ENCODE peak calls at places on chromosomes 12 and 14, in six cellular contexts. M is suprapubic skin, W is lung, Z is H7, C is HepG2, G is left lung. U is an unnamed sample.

GRCh38 chr14:91418387-91419043 is 895 bp upstream of the CCDC88C start:
- DNase-seq in M (no peak), W (peak), Z (peak), C (peak), G (peak), U (peak)

GRCh38 chr14:75310295-75311059 is 31.8 kb downstream of the FOS start:
- DNase-seq in M (peak), W (peak), Z (peak), C (no peak), G (peak), U (peak)

GRCh38 chr12:52529417-52529816 is 9.2 kb upstream of the KRT5 start:
- DNase-seq in M (peak), W (no peak), Z (no peak), C (no peak), G (no peak), U (no peak)

GRCh38 chr14:31420013-31420318 is 384 bp downstream of the HEATR5A start:
- DNase-seq in M (no peak), W (peak), Z (peak), C (peak), G (peak), U (no peak)

GRCh38 chr12:15852383-15852782 is 29.8 kb upstream of the STRAP start:
- DNase-seq in M (no peak), W (no peak), Z (no peak), C (no peak), G (no peak), U (peak)

GRCh38 chr12:89414851-89415250 is 62.5 kb upstream of the DUSP6 start:
- DNase-seq in M (no peak), W (no peak), Z (no peak), C (no peak), G (no peak), U (peak)

GRCh38 chr12:21865846-21866245 is 75.4 kb downstream of the ABCC9 start:
- DNase-seq in M (no peak), W (no peak), Z (no peak), C (no peak), G (no peak), U (no peak)

GRCh38 chr14:65414961-65415589 is 2.5 kb downstream of the FUT8 start:
- DNase-seq in M (no peak), W (no peak), Z (peak), C (peak), G (no peak), U (peak)

GRCh38 chr14:90541076-90541634 is 144.3 kb downstream of the CALM1 start:
- DNase-seq in M (no peak), W (no peak), Z (no peak), C (no peak), G (no peak), U (no peak)

GRCh38 chr14:100528962-100529560 is 58.2 kb downstream of the BEGAIN start:
- DNase-seq in M (peak), W (no peak), Z (peak), C (no peak), G (peak), U (no peak)

GRCh38 chr12:14563051-14563450 is 4.6 kb downstream of the PLBD1 start:
- DNase-seq in M (no peak), W (no peak), Z (no peak), C (no peak), G (no peak), U (no peak)

GRCh38 chr12:97016163-97016562 is 109.1 kb downstream of the NEDD1 start:
- DNase-seq in M (no peak), W (no peak), Z (no peak), C (no peak), G (no peak), U (no peak)

GRCh38 chr12:130109062-130109945 is 53.0 kb upstream of the FZD10 start:
- DNase-seq in M (no peak), W (no peak), Z (no peak), C (no peak), G (no peak), U (no peak)

GRCh38 chr12:100566887-100567637 is 6.4 kb upstream of the GAS2L3 start:
- DNase-seq in M (no peak), W (peak), Z (no peak), C (no peak), G (peak), U (no peak)

GRCh38 chr12:62166525-62166924 is 93.7 kb upstream of the USP15 start:
- DNase-seq in M (no peak), W (no peak), Z (no peak), C (no peak), G (no peak), U (peak)

GRCh38 chr14:95190346-95190840 is 33.1 kb upstream of the DICER1 start:
- DNase-seq in M (no peak), W (no peak), Z (no peak), C (no peak), G (no peak), U (peak)

GRCh38 chr14:74963178-74963704 is 7.8 kb upstream of the PGF start:
- DNase-seq in M (no peak), W (no peak), Z (no peak), C (no peak), G (no peak), U (no peak)

GRCh38 chr12:131775124-131775903 is 52.9 kb upstream of the MMP17 start:
- DNase-seq in M (no peak), W (no peak), Z (peak), C (no peak), G (no peak), U (no peak)

GRCh38 chr14:75317148-75317547 is 38.5 kb downstream of the FOS start:
- DNase-seq in M (no peak), W (no peak), Z (no peak), C (no peak), G (no peak), U (no peak)

GRCh38 chr14:54782803-54783659 is 119.6 kb downstream of the GCH1 start:
- DNase-seq in M (no peak), W (no peak), Z (peak), C (peak), G (peak), U (no peak)

GRCh38 chr12:105341010-105341409 is 10.5 kb downstream of the C12orf75 start:
- DNase-seq in M (no peak), W (no peak), Z (no peak), C (no peak), G (no peak), U (no peak)

GRCh38 chr12:131713349-131713748 is 2.5 kb downstream of the SFSWAP start:
- DNase-seq in M (no peak), W (no peak), Z (no peak), C (no peak), G (no peak), U (no peak)

GRCh38 chr12:5088586-5089264 is 45.0 kb downstream of the KCNA5 start:
- DNase-seq in M (no peak), W (no peak), Z (no peak), C (no peak), G (no peak), U (peak)

GRCh38 chr12:105275997-105276760 is 40.2 kb upstream of the APPL2 start:
- DNase-seq in M (no peak), W (no peak), Z (no peak), C (no peak), G (no peak), U (no peak)

GRCh38 chr14:50961606-50962259 is 17.4 kb upstream of the PYGL start:
- DNase-seq in M (no peak), W (peak), Z (no peak), C (no peak), G (no peak), U (peak)

GRCh38 chr12:59632408-59632807 is 36.6 kb downstream of the SLC16A7 start:
- DNase-seq in M (no peak), W (no peak), Z (no peak), C (no peak), G (no peak), U (peak)

GRCh38 chr14:57732886-57733285 is 133.0 kb downstream of the SLC35F4 start:
- DNase-seq in M (no peak), W (no peak), Z (no peak), C (no peak), G (no peak), U (peak)

GRCh38 chr12:51326762-51327439 is 2.9 kb upstream of the BIN2 start:
- DNase-seq in M (no peak), W (no peak), Z (no peak), C (no peak), G (no peak), U (peak)

GRCh38 chr12:109064143-109064542 is 11.8 kb downstream of the USP30 start:
- DNase-seq in M (no peak), W (no peak), Z (no peak), C (no peak), G (no peak), U (no peak)

GRCh38 chr14:39988939-39989338 is 556.7 kb upstream of the FBXO33 start:
- DNase-seq in M (no peak), W (no peak), Z (no peak), C (peak), G (no peak), U (no peak)

GRCh38 chr12:103915306-103915705 is 14.9 kb upstream of the HSP90B1 start:
- DNase-seq in M (no peak), W (no peak), Z (no peak), C (no peak), G (no peak), U (no peak)

GRCh38 chr12:92614041-92614440 is 88.7 kb upstream of the PLEKHG7 start:
- DNase-seq in M (no peak), W (no peak), Z (no peak), C (no peak), G (no peak), U (no peak)

DNA sequence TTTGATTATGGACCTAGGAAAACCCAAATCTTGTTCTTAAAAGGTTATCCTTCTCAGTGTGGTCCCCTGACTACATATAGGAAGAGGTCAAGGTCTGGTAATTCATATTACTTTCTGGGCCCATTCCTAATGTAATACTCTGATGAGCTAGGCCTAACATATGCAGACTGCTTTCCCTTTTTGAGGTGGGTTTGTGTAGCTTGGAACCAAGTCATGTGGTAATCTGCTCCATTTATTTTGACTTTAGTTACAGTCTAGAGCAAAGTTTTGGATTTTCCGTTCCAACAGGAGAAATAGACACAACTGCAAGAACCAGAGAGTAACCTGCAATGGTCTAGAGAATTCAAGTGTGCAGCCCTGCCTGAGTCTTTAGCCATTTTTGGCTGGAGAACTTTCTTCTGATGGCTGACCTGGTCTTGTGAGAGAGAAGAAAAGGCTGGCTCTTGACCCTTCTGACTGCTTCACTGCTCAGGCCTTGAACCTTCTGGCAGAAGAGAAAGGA is 22.5 kb downstream of the TTC6 start:
- DNase-seq in M (no peak), W (no peak), Z (no peak), C (no peak), G (no peak), U (no peak)
- H3K4me3 ChIP-seq in M (no peak), W (no peak), Z (no peak), C (no peak), G (no peak), U (no peak)

GRCh38 chr12:123908884-123909807 is 63.5 kb downstream of the CCDC92 start:
- DNase-seq in M (no peak), W (no peak), Z (peak), C (no peak), G (no peak), U (no peak)
- H3K4me3 ChIP-seq in M (no peak), W (no peak), Z (no peak), C (no peak), G (no peak), U (no peak)

GRCh38 chr12:1300460-1300859 is 293.9 kb downstream of the FBXL14 start:
- DNase-seq in M (no peak), W (no peak), Z (no peak), C (no peak), G (no peak), U (no peak)

GRCh38 chr12:1306096-1306495 is 288.3 kb downstream of the FBXL14 start:
- DNase-seq in M (no peak), W (no peak), Z (no peak), C (no peak), G (no peak), U (no peak)

GRCh38 chr12:1305063-1305434 is 289.3 kb downstream of the FBXL14 start:
- DNase-seq in M (no peak), W (no peak), Z (no peak), C (no peak), G (no peak), U (no peak)

GRCh38 chr12:1306817-1307216 is 287.6 kb downstream of the FBXL14 start:
- DNase-seq in M (no peak), W (no peak), Z (no peak), C (no peak), G (no peak), U (no peak)

DNA sequence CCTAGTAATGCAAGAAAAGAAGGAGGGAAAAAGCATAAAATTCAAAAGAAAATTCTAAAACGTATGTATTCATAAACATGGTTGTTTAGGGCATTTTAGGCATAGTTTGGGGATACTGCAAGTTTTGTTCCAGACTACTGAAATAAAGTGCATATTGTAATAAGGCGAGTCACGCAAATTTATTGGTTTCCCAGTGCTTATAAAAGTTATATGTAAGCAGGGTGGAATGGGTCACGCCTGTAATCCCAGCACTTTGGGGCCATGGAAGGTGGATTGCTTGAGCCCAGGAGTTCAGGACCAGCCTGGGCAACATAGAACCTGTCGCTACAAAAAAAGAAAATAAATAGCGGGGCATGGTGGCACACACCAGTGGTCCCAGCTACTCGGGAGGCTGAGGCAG is 291.9 kb downstream of the FBXL14 start:
- DNase-seq in M (no peak), W (no peak), Z (no peak), C (no peak), G (no peak), U (no peak)
- H3K4me3 ChIP-seq in M (no peak), W (no peak), Z (no peak), C (no peak), G (no peak), U (no peak)

GRCh38 chr12:7868391-7868790 is 4.3 kb downstream of the SLC2A14 start:
- DNase-seq in M (no peak), W (no peak), Z (no peak), C (no peak), G (no peak), U (peak)

GRCh38 chr12:7869137-7869536 is 3.6 kb downstream of the SLC2A14 start:
- DNase-seq in M (no peak), W (no peak), Z (no peak), C (no peak), G (no peak), U (peak)

GRCh38 chr12:7877421-7877820 is 4.7 kb upstream of the SLC2A14 start:
- DNase-seq in M (no peak), W (no peak), Z (no peak), C (no peak), G (no peak), U (no peak)

GRCh38 chr12:7870335-7870734 is 2.4 kb downstream of the SLC2A14 start:
- DNase-seq in M (no peak), W (no peak), Z (no peak), C (no peak), G (no peak), U (no peak)

GRCh38 chr12:7872565-7873304 is at the start of gene SLC2A14:
- DNase-seq in M (no peak), W (no peak), Z (peak), C (no peak), G (no peak), U (no peak)
- H3K4me3 ChIP-seq in M (peak), W (no peak), Z (peak), C (no peak), G (peak), U (no peak)

GRCh38 chr12:118189761-118190181 is 53.8 kb downstream of the PEBP1 start:
- DNase-seq in M (no peak), W (no peak), Z (peak), C (no peak), G (no peak), U (peak)

GRCh38 chr12:118193477-118193876 is 57.6 kb downstream of the PEBP1 start:
- DNase-seq in M (no peak), W (no peak), Z (no peak), C (no peak), G (no peak), U (no peak)

GRCh38 chr12:118187746-118188390 is 51.9 kb downstream of the PEBP1 start:
- DNase-seq in M (no peak), W (no peak), Z (no peak), C (no peak), G (no peak), U (no peak)

GRCh38 chr12:118188690-118189371 is 52.9 kb downstream of the PEBP1 start:
- DNase-seq in M (no peak), W (no peak), Z (no peak), C (no peak), G (no peak), U (peak)

GRCh38 chr12:118190266-118190665 is 54.3 kb downstream of the PEBP1 start:
- DNase-seq in M (no peak), W (no peak), Z (no peak), C (no peak), G (no peak), U (peak)
- H3K4me3 ChIP-seq in M (peak), W (no peak), Z (no peak), C (no peak), G (no peak), U (peak)

GRCh38 chr14:36856095-36856878 is 194.6 kb downstream of the PAX9 start:
- DNase-seq in M (no peak), W (no peak), Z (no peak), C (peak), G (no peak), U (peak)

GRCh38 chr14:36857136-36857535 is 195.5 kb downstream of the PAX9 start:
- DNase-seq in M (no peak), W (no peak), Z (peak), C (no peak), G (no peak), U (no peak)

GRCh38 chr14:36848213-36848612 is 186.6 kb downstream of the PAX9 start:
- DNase-seq in M (no peak), W (no peak), Z (no peak), C (no peak), G (no peak), U (peak)

GRCh38 chr14:36857842-36858445 is 196.3 kb downstream of the PAX9 start:
- DNase-seq in M (no peak), W (no peak), Z (no peak), C (no peak), G (no peak), U (no peak)

DNA sequence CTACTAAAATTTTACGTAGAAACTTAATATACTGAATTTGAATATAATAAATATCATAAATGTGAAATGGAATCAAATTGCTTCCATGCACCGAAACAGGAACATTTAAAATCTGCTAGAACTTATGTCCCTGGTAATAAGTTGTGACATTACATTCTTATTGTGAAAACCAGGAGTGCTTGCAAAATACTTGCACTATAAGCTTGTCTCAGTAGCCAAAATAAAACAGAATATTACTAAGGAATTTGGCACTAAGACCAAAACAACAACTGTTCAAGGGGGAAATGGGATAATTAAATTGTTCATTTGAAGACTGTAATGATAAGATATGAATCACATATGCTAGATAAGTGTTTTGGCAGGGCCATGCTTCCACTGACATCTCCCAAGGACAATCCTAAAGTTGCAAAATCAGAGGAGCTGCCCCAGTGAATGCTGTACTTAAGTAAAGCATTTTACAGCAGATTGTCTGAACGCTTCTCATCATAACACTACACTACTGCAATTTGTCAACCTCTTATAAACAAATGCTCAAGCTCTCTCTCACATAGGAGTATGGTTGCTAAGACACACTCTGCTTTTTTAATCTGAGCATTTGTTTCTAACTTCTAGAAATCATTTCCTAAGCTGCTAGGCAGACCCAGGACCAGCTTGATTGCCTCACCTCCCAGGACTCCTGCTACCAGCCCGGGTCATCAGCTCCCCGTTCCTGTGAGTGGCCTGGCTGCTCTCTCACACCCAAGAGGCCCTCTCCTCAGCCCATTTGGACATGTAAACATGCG is 191.4 kb downstream of the PAX9 start:
- DNase-seq in M (no peak), W (no peak), Z (no peak), C (no peak), G (no peak), U (peak)
- H3K4me3 ChIP-seq in M (no peak), W (no peak), Z (no peak), C (no peak), G (no peak), U (no peak)

DNA sequence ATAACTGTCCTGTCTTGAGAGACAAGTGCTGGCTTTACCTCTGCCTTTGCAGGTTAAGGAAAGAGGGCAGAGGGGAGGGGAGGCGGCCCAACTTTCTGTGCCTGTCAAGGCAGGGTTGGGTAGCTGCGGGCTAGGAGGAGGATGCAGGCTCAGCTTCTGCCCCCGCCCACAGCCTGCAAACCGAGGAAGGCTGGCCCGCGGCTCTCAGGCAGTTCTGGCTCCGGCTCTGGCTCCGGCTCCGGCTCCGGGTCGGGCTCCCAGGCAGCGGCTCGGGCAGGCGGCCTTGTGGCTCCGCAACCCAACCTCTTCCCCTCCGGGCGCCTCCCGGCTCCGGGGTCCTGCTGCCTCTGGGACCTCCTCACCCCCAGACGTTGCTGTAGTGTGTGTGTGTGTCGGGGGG is 92.9 kb downstream of the TMEM30B start:
- DNase-seq in M (no peak), W (no peak), Z (peak), C (no peak), G (no peak), U (no peak)
- H3K4me3 ChIP-seq in M (peak), W (no peak), Z (peak), C (no peak), G (no peak), U (peak)

GRCh38 chr12:53622724-53623123 is 3.5 kb downstream of the ATF7 start:
- DNase-seq in M (no peak), W (no peak), Z (no peak), C (no peak), G (no peak), U (no peak)
- H3K4me3 ChIP-seq in M (no peak), W (no peak), Z (no peak), C (no peak), G (no peak), U (no peak)

GRCh38 chr12:6647083-6647604 is at the start of gene ACRBP:
- DNase-seq in M (no peak), W (peak), Z (peak), C (no peak), G (peak), U (peak)
- H3K4me3 ChIP-seq in M (peak), W (peak), Z (peak), C (no peak), G (peak), U (peak)

U was measured in AG10803.